ENCODE peak calls at places on chromosome 12, in six cellular contexts. One of them, this sample, is unnamed.

GRCh38 chr12:26833692-26834168 is 736 bp upstream of the ITPR2 start:
- DNase-seq in GM23248: peak; percentile 52
- DNase-seq in pancreas: peak; percentile 75
- DNase-seq in lower lobe of right lung: peak; percentile 75
- DNase-seq in neuronal stem cell: peak; percentile 38
- DNase-seq in stomach: peak; percentile 55
- DNase-seq in this sample: peak; percentile 45

GRCh38 chr12:104583311-104583710 is 126.6 kb downstream of the CHST11 start:
- DNase-seq in pancreas: no peak
- DNase-seq in neuronal stem cell: no peak
- DNase-seq in GM23248: no peak
- DNase-seq in stomach: no peak
- DNase-seq in lower lobe of right lung: no peak
- DNase-seq in this sample: no peak

GRCh38 chr12:82964446-82964845 is 277.7 kb downstream of the TMTC2 start:
- DNase-seq in GM23248: no peak
- DNase-seq in pancreas: no peak
- DNase-seq in stomach: no peak
- DNase-seq in neuronal stem cell: no peak
- DNase-seq in lower lobe of right lung: no peak
- DNase-seq in this sample: no peak

GRCh38 chr12:65324056-65324455 is 45.6 kb downstream of the MSRB3 start:
- DNase-seq in neuronal stem cell: no peak
- DNase-seq in stomach: no peak
- DNase-seq in lower lobe of right lung: no peak
- DNase-seq in pancreas: no peak
- DNase-seq in GM23248: no peak
- DNase-seq in this sample: no peak

GRCh38 chr12:55942577-55943136 is 11.7 kb downstream of the DGKA start:
- DNase-seq in GM23248: no peak
- DNase-seq in stomach: no peak
- DNase-seq in neuronal stem cell: no peak
- DNase-seq in lower lobe of right lung: no peak
- DNase-seq in pancreas: no peak
- DNase-seq in this sample: no peak

GRCh38 chr12:52228931-52229330 is 4.1 kb upstream of the KRT7 start:
- DNase-seq in GM23248: no peak
- DNase-seq in lower lobe of right lung: no peak
- DNase-seq in stomach: no peak
- DNase-seq in pancreas: peak; percentile 42
- DNase-seq in neuronal stem cell: no peak
- DNase-seq in this sample: no peak

GRCh38 chr12:93214523-93215289 is 163.0 kb upstream of the NUDT4 start:
- DNase-seq in GM23248: no peak
- DNase-seq in lower lobe of right lung: no peak
- DNase-seq in neuronal stem cell: no peak
- DNase-seq in stomach: no peak
- DNase-seq in pancreas: no peak
- DNase-seq in this sample: no peak

GRCh38 chr12:14841761-14842160 is 1.6 kb downstream of the ART4 start:
- DNase-seq in neuronal stem cell: no peak
- DNase-seq in GM23248: peak; percentile 61
- DNase-seq in pancreas: no peak
- DNase-seq in lower lobe of right lung: no peak
- DNase-seq in stomach: no peak
- DNase-seq in this sample: no peak

GRCh38 chr12:86713121-86713520 is 456.9 kb upstream of the MGAT4C start:
- DNase-seq in neuronal stem cell: no peak
- DNase-seq in stomach: no peak
- DNase-seq in pancreas: no peak
- DNase-seq in GM23248: no peak
- DNase-seq in lower lobe of right lung: no peak
- DNase-seq in this sample: no peak

GRCh38 chr12:122967151-122967550 is 888 bp upstream of the ABCB9 start:
- DNase-seq in GM23248: no peak
- DNase-seq in stomach: no peak
- DNase-seq in neuronal stem cell: no peak
- DNase-seq in pancreas: no peak
- DNase-seq in lower lobe of right lung: no peak
- DNase-seq in this sample: no peak

GRCh38 chr12:83818888-83819287 is 1093.7 kb downstream of the SLC6A15 start:
- DNase-seq in pancreas: no peak
- DNase-seq in GM23248: peak; percentile 72
- DNase-seq in lower lobe of right lung: no peak
- DNase-seq in neuronal stem cell: no peak
- DNase-seq in stomach: no peak
- DNase-seq in this sample: no peak

GRCh38 chr12:111084605-111085004 is 164.2 kb upstream of the MYL2 start:
- DNase-seq in lower lobe of right lung: no peak
- DNase-seq in stomach: no peak
- DNase-seq in neuronal stem cell: no peak
- DNase-seq in pancreas: no peak
- DNase-seq in GM23248: no peak
- DNase-seq in this sample: no peak

GRCh38 chr12:575129-575502 is 88.1 kb downstream of the NINJ2 start:
- DNase-seq in pancreas: no peak
- DNase-seq in GM23248: peak; percentile 72
- DNase-seq in neuronal stem cell: no peak
- DNase-seq in stomach: peak; percentile 26
- DNase-seq in lower lobe of right lung: peak; percentile 41
- DNase-seq in this sample: no peak

GRCh38 chr12:47391566-47391965 is 311.8 kb upstream of the AMIGO2 start:
- DNase-seq in GM23248: no peak
- DNase-seq in pancreas: no peak
- DNase-seq in neuronal stem cell: no peak
- DNase-seq in stomach: peak; percentile 26
- DNase-seq in lower lobe of right lung: no peak
- DNase-seq in this sample: no peak

GRCh38 chr12:851343-851742 is 98.2 kb downstream of the RAD52 start:
- DNase-seq in stomach: no peak
- DNase-seq in GM23248: peak; percentile 35
- DNase-seq in lower lobe of right lung: no peak
- DNase-seq in neuronal stem cell: no peak
- DNase-seq in pancreas: no peak
- DNase-seq in this sample: no peak

GRCh38 chr12:116423053-116423452 is 136.1 kb upstream of the MAP1LC3B2 start:
- DNase-seq in neuronal stem cell: no peak
- DNase-seq in lower lobe of right lung: no peak
- DNase-seq in pancreas: no peak
- DNase-seq in GM23248: peak; percentile 85
- DNase-seq in stomach: no peak
- DNase-seq in this sample: no peak

GRCh38 chr12:34403706-34404376 is 381.5 kb downstream of the ALG10 start:
- DNase-seq in GM23248: no peak
- DNase-seq in lower lobe of right lung: peak; percentile 29
- DNase-seq in pancreas: peak; percentile 32
- DNase-seq in stomach: peak; percentile 17
- DNase-seq in neuronal stem cell: no peak
- DNase-seq in this sample: no peak

GRCh38 chr12:42482086-42482819 is 107.3 kb downstream of the PRICKLE1 start:
- DNase-seq in neuronal stem cell: no peak
- DNase-seq in pancreas: peak; percentile 64
- DNase-seq in GM23248: peak; percentile 56
- DNase-seq in stomach: peak; percentile 72
- DNase-seq in lower lobe of right lung: peak; percentile 81
- DNase-seq in this sample: no peak

GRCh38 chr12:77796775-77797174 is 33.9 kb upstream of the NAV3 start:
- DNase-seq in GM23248: peak; percentile 41
- DNase-seq in neuronal stem cell: no peak
- DNase-seq in lower lobe of right lung: no peak
- DNase-seq in stomach: no peak
- DNase-seq in pancreas: no peak
- DNase-seq in this sample: no peak

GRCh38 chr12:43942379-43942778 is 106.5 kb downstream of the TMEM117 start:
- DNase-seq in lower lobe of right lung: no peak
- DNase-seq in neuronal stem cell: no peak
- DNase-seq in pancreas: no peak
- DNase-seq in GM23248: no peak
- DNase-seq in stomach: no peak
- DNase-seq in this sample: no peak

GRCh38 chr12:25725874-25726273 is 172.8 kb upstream of the LMNTD1 start:
- DNase-seq in neuronal stem cell: no peak
- DNase-seq in lower lobe of right lung: no peak
- DNase-seq in GM23248: peak; percentile 86
- DNase-seq in stomach: no peak
- DNase-seq in pancreas: no peak
- DNase-seq in this sample: no peak

GRCh38 chr12:92297405-92297804 is 151.8 kb upstream of the BTG1 start:
- DNase-seq in pancreas: no peak
- DNase-seq in lower lobe of right lung: no peak
- DNase-seq in neuronal stem cell: no peak
- DNase-seq in GM23248: peak; percentile 16
- DNase-seq in stomach: no peak
- DNase-seq in this sample: no peak

GRCh38 chr12:13206560-13206897 is 10.0 kb downstream of the EMP1 start:
- DNase-seq in stomach: no peak
- DNase-seq in pancreas: no peak
- DNase-seq in GM23248: no peak
- DNase-seq in neuronal stem cell: no peak
- DNase-seq in lower lobe of right lung: no peak
- DNase-seq in this sample: no peak

GRCh38 chr12:85277900-85278597 is 2.0 kb upstream of the ALX1 start:
- DNase-seq in pancreas: no peak
- DNase-seq in lower lobe of right lung: peak; percentile 24
- DNase-seq in GM23248: no peak
- DNase-seq in stomach: no peak
- DNase-seq in neuronal stem cell: peak; percentile 37
- DNase-seq in this sample: no peak

GRCh38 chr12:121637231-121637914 is 11.0 kb downstream of the ORAI1 start:
- DNase-seq in stomach: peak; percentile 40
- DNase-seq in GM23248: no peak
- DNase-seq in lower lobe of right lung: peak; percentile 76
- DNase-seq in neuronal stem cell: no peak
- DNase-seq in pancreas: no peak
- DNase-seq in this sample: no peak

GRCh38 chr12:70576341-70577282 is 60.6 kb downstream of the PTPRB start:
- DNase-seq in neuronal stem cell: peak; percentile 57
- DNase-seq in lower lobe of right lung: no peak
- DNase-seq in stomach: no peak
- DNase-seq in pancreas: no peak
- DNase-seq in GM23248: peak; percentile 90
- DNase-seq in this sample: no peak

DNA sequence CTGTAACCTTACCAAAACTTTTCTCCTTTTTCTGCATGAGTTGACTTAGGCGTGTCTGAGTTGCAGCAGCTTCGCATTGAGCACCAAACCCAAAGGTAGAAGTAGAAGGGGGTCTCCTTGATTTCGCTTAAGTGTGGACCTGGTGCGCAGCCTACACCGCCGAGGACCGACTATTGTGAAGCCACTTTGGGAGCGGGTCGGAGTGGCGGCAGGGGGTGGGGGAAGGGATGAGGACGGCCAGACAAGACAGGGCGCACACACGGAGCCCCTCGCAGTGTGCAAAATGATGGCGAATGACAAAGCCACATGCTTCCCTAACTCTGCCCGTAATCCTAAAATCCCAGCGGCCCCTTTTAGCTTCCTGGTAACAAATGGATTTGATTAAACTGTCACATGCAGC is 1.1 kb downstream of the LMO3 start:
- DNase-seq in stomach: no peak
- DNase-seq in pancreas: peak; percentile 60
- DNase-seq in neuronal stem cell: no peak
- DNase-seq in lower lobe of right lung: peak; percentile 48
- DNase-seq in GM23248: no peak
- DNase-seq in this sample: no peak
- H3K27ac ChIP-seq in stomach: no peak overlapping the region
- H3K27ac ChIP-seq in pancreas: peak overlapping the region; percentile 84
- H3K27ac ChIP-seq in neuronal stem cell: peak overlapping the region; percentile 91
- H3K27ac ChIP-seq in lower lobe of right lung: peak overlapping the region; percentile 78
- H3K27ac ChIP-seq in GM23248: no peak overlapping the region
- H3K27ac ChIP-seq in this sample: no peak overlapping the region

DNA sequence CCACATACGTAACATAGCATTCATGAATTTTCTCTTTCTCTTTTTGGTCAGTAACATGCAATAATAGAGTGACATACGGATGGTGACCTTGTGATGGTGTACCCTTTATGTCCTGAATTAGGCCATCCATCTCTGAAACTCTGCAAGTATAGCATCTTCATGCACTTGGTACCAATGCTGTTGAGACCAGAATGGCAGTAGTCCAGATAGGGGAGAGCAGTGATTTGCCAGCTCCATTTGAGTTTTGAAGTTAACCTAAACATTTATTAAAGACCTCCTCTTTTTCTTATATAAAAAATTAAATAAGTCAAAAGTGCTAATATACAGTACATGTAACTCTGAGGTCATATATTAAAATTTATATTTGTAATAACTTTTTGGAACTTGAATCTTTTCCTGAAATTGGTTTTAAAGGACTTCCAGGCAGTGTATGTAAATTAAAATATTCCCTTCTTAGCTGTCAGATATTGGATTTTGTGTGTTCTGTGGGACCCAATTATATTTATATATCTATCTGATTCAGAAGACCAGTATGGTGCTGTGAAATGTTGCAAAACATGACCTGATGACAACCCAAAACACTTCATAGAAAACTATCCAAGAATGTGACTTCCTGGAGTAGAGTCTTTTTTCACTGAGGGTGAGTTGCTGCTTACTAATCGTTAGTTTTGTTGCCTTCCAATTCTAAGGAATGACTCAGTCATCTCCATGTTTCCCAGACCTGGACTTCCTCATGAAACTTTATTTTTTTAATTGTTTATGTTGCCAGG is 3.5 kb downstream of the ELK3 start:
- DNase-seq in neuronal stem cell: no peak
- DNase-seq in GM23248: peak; percentile 96
- DNase-seq in stomach: no peak
- DNase-seq in pancreas: no peak
- DNase-seq in lower lobe of right lung: no peak
- DNase-seq in this sample: no peak
- H3K4me1 ChIP-seq in neuronal stem cell: peaks cover 4% of the 10 kb centered on the region
- H3K4me1 ChIP-seq in GM23248: peaks cover 30% of the 10 kb centered on the region
- H3K4me1 ChIP-seq in stomach: peaks cover 20% of the 10 kb centered on the region
- H3K4me1 ChIP-seq in pancreas: no peaks in the 10 kb centered on the region
- H3K4me1 ChIP-seq in lower lobe of right lung: peaks cover 44% of the 10 kb centered on the region
- H3K4me1 ChIP-seq in this sample: peaks cover 1% of the 10 kb centered on the region

DNA sequence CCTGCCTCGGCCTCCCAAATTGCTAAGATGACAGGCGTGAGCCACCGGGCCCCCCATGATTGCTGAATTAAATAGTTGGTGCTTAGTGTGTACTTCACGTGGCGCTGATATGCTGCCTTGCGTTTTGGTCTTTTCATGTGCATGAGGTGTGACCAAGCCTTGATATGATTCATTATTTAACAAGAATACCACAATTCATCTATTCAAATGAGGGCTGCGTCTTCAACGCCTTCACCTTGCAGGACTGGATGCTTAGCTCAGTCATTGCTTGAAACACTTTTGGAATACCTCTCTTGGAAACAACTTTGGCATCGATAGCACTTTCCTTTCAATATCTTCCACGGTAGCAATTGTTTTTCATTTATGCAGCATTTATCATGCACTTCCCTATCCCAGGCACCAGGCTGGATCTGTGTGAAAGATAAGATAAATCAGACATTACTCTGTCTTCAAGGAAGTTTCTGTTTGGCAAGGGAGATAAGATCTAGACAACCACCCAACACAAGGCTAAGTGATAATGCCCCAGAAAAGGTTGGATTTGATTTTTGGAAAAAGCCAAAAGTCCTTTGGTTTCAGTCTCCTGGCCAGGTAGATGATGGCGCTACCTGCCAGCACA is 1.3 kb upstream of the TEAD4 start:
- DNase-seq in neuronal stem cell: no peak
- DNase-seq in GM23248: peak; percentile 24
- DNase-seq in lower lobe of right lung: no peak
- DNase-seq in pancreas: no peak
- DNase-seq in stomach: no peak
- DNase-seq in this sample: no peak
- H3K4me3 ChIP-seq in neuronal stem cell: no peak overlapping the region
- H3K4me3 ChIP-seq in GM23248: peak overlapping the region; percentile 92
- H3K4me3 ChIP-seq in lower lobe of right lung: peak overlapping the region; percentile 57
- H3K4me3 ChIP-seq in pancreas: peak overlapping the region; percentile 22
- H3K4me3 ChIP-seq in stomach: peak overlapping the region; percentile 57
- H3K4me3 ChIP-seq in this sample: peak overlapping the region; percentile 68

GRCh38 chr12:68612245-68612644 is 1.5 kb downstream of the RAP1B start:
- DNase-seq in neuronal stem cell: no peak
- DNase-seq in GM23248: peak; percentile 68
- DNase-seq in pancreas: no peak
- DNase-seq in stomach: no peak
- DNase-seq in lower lobe of right lung: no peak
- DNase-seq in this sample: no peak
- H3K27ac ChIP-seq in neuronal stem cell: no peak overlapping the region
- H3K27ac ChIP-seq in GM23248: peak overlapping the region; percentile 90
- H3K27ac ChIP-seq in pancreas: peak overlapping the region; percentile 95
- H3K27ac ChIP-seq in stomach: peak overlapping the region; percentile 98
- H3K27ac ChIP-seq in lower lobe of right lung: peak overlapping the region; percentile 97
- H3K27ac ChIP-seq in this sample: no peak overlapping the region

This sample was measured in iPS DF 6.9.